ENCODE peak calls at places on chromosomes 13 and 19, in eight cellular contexts. One of them, this sample, is unnamed.

GRCh38 chr13:91904597-91904996 is 506.2 kb downstream of the GPC5 start:
- DNase-seq in thoracic aorta: no peak
- DNase-seq in CD4-positive, alpha-beta memory T cell: no peak
- DNase-seq in cardiac muscle cell: no peak
- DNase-seq in adipocyte: no peak
- DNase-seq in astrocyte of the spinal cord: peak
- DNase-seq in heart left ventricle: no peak
- DNase-seq in fibroblast of pulmonary artery: peak
- DNase-seq in this sample: no peak

GRCh38 chr13:75352641-75353327 is 129.2 kb downstream of the TBC1D4 start:
- DNase-seq in thoracic aorta: no peak
- DNase-seq in CD4-positive, alpha-beta memory T cell: no peak
- DNase-seq in cardiac muscle cell: no peak
- DNase-seq in adipocyte: no peak
- DNase-seq in astrocyte of the spinal cord: no peak
- DNase-seq in heart left ventricle: no peak
- DNase-seq in fibroblast of pulmonary artery: no peak
- DNase-seq in this sample: no peak

GRCh38 chr13:111210488-111210887 is 95.4 kb downstream of the ARHGEF7 start:
- DNase-seq in thoracic aorta: no peak
- DNase-seq in CD4-positive, alpha-beta memory T cell: no peak
- DNase-seq in cardiac muscle cell: peak
- DNase-seq in adipocyte: peak
- DNase-seq in astrocyte of the spinal cord: peak
- DNase-seq in heart left ventricle: peak
- DNase-seq in fibroblast of pulmonary artery: peak
- DNase-seq in this sample: no peak

GRCh38 chr13:98511435-98511834 is 65.5 kb downstream of the STK24 start:
- DNase-seq in thoracic aorta: no peak
- DNase-seq in CD4-positive, alpha-beta memory T cell: peak
- DNase-seq in cardiac muscle cell: no peak
- DNase-seq in adipocyte: no peak
- DNase-seq in astrocyte of the spinal cord: no peak
- DNase-seq in heart left ventricle: no peak
- DNase-seq in fibroblast of pulmonary artery: no peak
- DNase-seq in this sample: no peak

GRCh38 chr13:91072511-91072910 is 275.0 kb upstream of the MIR17HG start:
- DNase-seq in thoracic aorta: no peak
- DNase-seq in CD4-positive, alpha-beta memory T cell: no peak
- DNase-seq in cardiac muscle cell: no peak
- DNase-seq in adipocyte: no peak
- DNase-seq in astrocyte of the spinal cord: no peak
- DNase-seq in heart left ventricle: no peak
- DNase-seq in fibroblast of pulmonary artery: no peak
- DNase-seq in this sample: no peak

GRCh38 chr19:57111329-57111644 is 8.5 kb upstream of the USP29 start:
- DNase-seq in thoracic aorta: no peak
- DNase-seq in CD4-positive, alpha-beta memory T cell: no peak
- DNase-seq in cardiac muscle cell: no peak
- DNase-seq in adipocyte: no peak
- DNase-seq in astrocyte of the spinal cord: no peak
- DNase-seq in heart left ventricle: no peak
- DNase-seq in fibroblast of pulmonary artery: no peak
- DNase-seq in this sample: no peak

GRCh38 chr13:44425815-44426078 is 52.1 kb downstream of the SERP2 start:
- DNase-seq in thoracic aorta: no peak
- DNase-seq in CD4-positive, alpha-beta memory T cell: no peak
- DNase-seq in cardiac muscle cell: no peak
- DNase-seq in adipocyte: no peak
- DNase-seq in astrocyte of the spinal cord: no peak
- DNase-seq in heart left ventricle: no peak
- DNase-seq in fibroblast of pulmonary artery: no peak
- DNase-seq in this sample: no peak

GRCh38 chr13:90719452-90719851 is 628.0 kb upstream of the MIR17HG start:
- DNase-seq in thoracic aorta: no peak
- DNase-seq in CD4-positive, alpha-beta memory T cell: no peak
- DNase-seq in cardiac muscle cell: peak
- DNase-seq in adipocyte: peak
- DNase-seq in astrocyte of the spinal cord: no peak
- DNase-seq in heart left ventricle: no peak
- DNase-seq in fibroblast of pulmonary artery: peak
- DNase-seq in this sample: no peak

GRCh38 chr19:46630806-46631205 is 5.2 kb downstream of the GNG8 start:
- DNase-seq in thoracic aorta: no peak
- DNase-seq in CD4-positive, alpha-beta memory T cell: no peak
- DNase-seq in cardiac muscle cell: no peak
- DNase-seq in adipocyte: no peak
- DNase-seq in astrocyte of the spinal cord: no peak
- DNase-seq in heart left ventricle: no peak
- DNase-seq in fibroblast of pulmonary artery: no peak
- DNase-seq in this sample: no peak

GRCh38 chr19:30070970-30071632 is 129.1 kb downstream of the URI1 start:
- DNase-seq in thoracic aorta: no peak
- DNase-seq in CD4-positive, alpha-beta memory T cell: no peak
- DNase-seq in cardiac muscle cell: no peak
- DNase-seq in adipocyte: no peak
- DNase-seq in astrocyte of the spinal cord: no peak
- DNase-seq in heart left ventricle: peak
- DNase-seq in fibroblast of pulmonary artery: no peak
- DNase-seq in this sample: no peak

GRCh38 chr19:47901370-47901769 is 15.3 kb upstream of the SULT2A1 start:
- DNase-seq in thoracic aorta: no peak
- DNase-seq in CD4-positive, alpha-beta memory T cell: no peak
- DNase-seq in cardiac muscle cell: no peak
- DNase-seq in adipocyte: no peak
- DNase-seq in astrocyte of the spinal cord: no peak
- DNase-seq in heart left ventricle: no peak
- DNase-seq in fibroblast of pulmonary artery: no peak
- DNase-seq in this sample: no peak

GRCh38 chr19:6890421-6890913 is 3.1 kb downstream of the ADGRE1 start:
- DNase-seq in thoracic aorta: no peak
- DNase-seq in CD4-positive, alpha-beta memory T cell: peak
- DNase-seq in cardiac muscle cell: no peak
- DNase-seq in adipocyte: no peak
- DNase-seq in astrocyte of the spinal cord: no peak
- DNase-seq in heart left ventricle: no peak
- DNase-seq in fibroblast of pulmonary artery: no peak
- DNase-seq in this sample: peak

GRCh38 chr19:43711751-43712355 is 4.0 kb upstream of the IRGC start:
- DNase-seq in thoracic aorta: no peak
- DNase-seq in CD4-positive, alpha-beta memory T cell: no peak
- DNase-seq in cardiac muscle cell: no peak
- DNase-seq in adipocyte: no peak
- DNase-seq in astrocyte of the spinal cord: no peak
- DNase-seq in heart left ventricle: no peak
- DNase-seq in fibroblast of pulmonary artery: no peak
- DNase-seq in this sample: no peak

GRCh38 chr19:43718627-43719377 is 2.9 kb downstream of the IRGC start:
- DNase-seq in thoracic aorta: no peak
- DNase-seq in CD4-positive, alpha-beta memory T cell: no peak
- DNase-seq in cardiac muscle cell: no peak
- DNase-seq in adipocyte: no peak
- DNase-seq in astrocyte of the spinal cord: no peak
- DNase-seq in heart left ventricle: no peak
- DNase-seq in fibroblast of pulmonary artery: no peak
- DNase-seq in this sample: no peak

GRCh38 chr19:43715776-43716175 is at the start of gene IRGC:
- DNase-seq in thoracic aorta: no peak
- DNase-seq in CD4-positive, alpha-beta memory T cell: no peak
- DNase-seq in cardiac muscle cell: no peak
- DNase-seq in adipocyte: no peak
- DNase-seq in astrocyte of the spinal cord: no peak
- DNase-seq in heart left ventricle: no peak
- DNase-seq in fibroblast of pulmonary artery: no peak
- DNase-seq in this sample: no peak

GRCh38 chr19:43708716-43709115 is 7.2 kb upstream of the IRGC start:
- DNase-seq in thoracic aorta: no peak
- DNase-seq in CD4-positive, alpha-beta memory T cell: no peak
- DNase-seq in cardiac muscle cell: no peak
- DNase-seq in adipocyte: no peak
- DNase-seq in astrocyte of the spinal cord: no peak
- DNase-seq in heart left ventricle: no peak
- DNase-seq in fibroblast of pulmonary artery: no peak
- DNase-seq in this sample: no peak

GRCh38 chr19:43713208-43713607 is 2.7 kb upstream of the IRGC start:
- DNase-seq in thoracic aorta: no peak
- DNase-seq in CD4-positive, alpha-beta memory T cell: no peak
- DNase-seq in cardiac muscle cell: no peak
- DNase-seq in adipocyte: no peak
- DNase-seq in astrocyte of the spinal cord: no peak
- DNase-seq in heart left ventricle: no peak
- DNase-seq in fibroblast of pulmonary artery: no peak
- DNase-seq in this sample: no peak
- H3K4me3 ChIP-seq in thoracic aorta: no peak
- H3K4me3 ChIP-seq in CD4-positive, alpha-beta memory T cell: no peak
- H3K4me3 ChIP-seq in cardiac muscle cell: no peak
- H3K4me3 ChIP-seq in adipocyte: no peak
- H3K4me3 ChIP-seq in astrocyte of the spinal cord: no peak
- H3K4me3 ChIP-seq in heart left ventricle: no peak
- H3K4me3 ChIP-seq in fibroblast of pulmonary artery: no peak
- H3K4me3 ChIP-seq in this sample: no peak

GRCh38 chr13:67223742-67224141 is 6.4 kb downstream of the PCDH9 start:
- DNase-seq in thoracic aorta: no peak
- DNase-seq in CD4-positive, alpha-beta memory T cell: no peak
- DNase-seq in cardiac muscle cell: no peak
- DNase-seq in adipocyte: peak
- DNase-seq in astrocyte of the spinal cord: no peak
- DNase-seq in heart left ventricle: no peak
- DNase-seq in fibroblast of pulmonary artery: peak
- DNase-seq in this sample: no peak
- H3K4me3 ChIP-seq in thoracic aorta: peak
- H3K4me3 ChIP-seq in CD4-positive, alpha-beta memory T cell: no peak
- H3K4me3 ChIP-seq in cardiac muscle cell: no peak
- H3K4me3 ChIP-seq in adipocyte: peak
- H3K4me3 ChIP-seq in astrocyte of the spinal cord: peak
- H3K4me3 ChIP-seq in heart left ventricle: peak
- H3K4me3 ChIP-seq in fibroblast of pulmonary artery: peak
- H3K4me3 ChIP-seq in this sample: no peak

DNA sequence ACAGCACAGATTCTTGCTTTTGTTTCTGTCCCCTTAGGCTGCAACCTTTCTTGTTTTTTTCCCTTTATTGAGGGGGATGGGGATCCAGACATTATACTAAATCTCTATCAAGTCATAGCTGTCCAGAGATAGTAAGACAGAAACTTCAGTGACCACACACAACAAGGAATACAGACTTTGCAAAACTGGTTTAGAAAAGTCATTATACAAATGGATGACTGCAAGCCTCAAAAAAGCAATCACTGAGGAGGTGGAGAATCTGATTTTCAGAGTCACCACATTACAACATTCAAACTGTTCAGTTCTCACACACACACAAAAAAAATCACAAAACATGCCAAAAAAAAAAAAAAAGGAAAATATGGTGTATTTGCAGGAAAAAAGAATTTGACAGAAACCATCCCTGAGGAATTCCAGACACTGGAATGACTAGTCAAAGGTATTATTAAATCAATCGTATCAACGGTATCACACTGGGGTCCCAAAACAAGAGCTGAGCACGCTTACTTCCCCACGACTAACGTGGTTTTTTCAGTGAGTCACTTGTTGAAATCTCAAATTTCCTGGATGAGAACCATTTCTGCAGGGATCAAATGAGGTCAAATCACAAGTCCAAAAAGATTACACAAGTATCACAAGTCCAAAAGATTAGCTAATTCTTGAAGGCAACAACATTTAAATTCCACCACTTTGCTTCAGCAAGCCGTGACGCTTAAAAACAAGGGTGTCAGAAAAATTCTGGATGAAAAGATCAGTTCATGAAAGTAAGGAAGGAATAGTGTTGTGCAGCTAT is 41.2 kb downstream of the USP12 start:
- DNase-seq in thoracic aorta: no peak
- DNase-seq in CD4-positive, alpha-beta memory T cell: no peak
- DNase-seq in cardiac muscle cell: peak
- DNase-seq in adipocyte: no peak
- DNase-seq in astrocyte of the spinal cord: peak
- DNase-seq in heart left ventricle: no peak
- DNase-seq in fibroblast of pulmonary artery: peak
- DNase-seq in this sample: no peak
- H3K4me3 ChIP-seq in thoracic aorta: peak
- H3K4me3 ChIP-seq in CD4-positive, alpha-beta memory T cell: no peak
- H3K4me3 ChIP-seq in cardiac muscle cell: no peak
- H3K4me3 ChIP-seq in adipocyte: peak
- H3K4me3 ChIP-seq in astrocyte of the spinal cord: no peak
- H3K4me3 ChIP-seq in heart left ventricle: no peak
- H3K4me3 ChIP-seq in fibroblast of pulmonary artery: no peak
- H3K4me3 ChIP-seq in this sample: no peak

GRCh38 chr19:872266-872951 is 12.9 kb downstream of the CFD start:
- DNase-seq in thoracic aorta: no peak
- DNase-seq in CD4-positive, alpha-beta memory T cell: peak
- DNase-seq in cardiac muscle cell: peak
- DNase-seq in adipocyte: peak
- DNase-seq in astrocyte of the spinal cord: peak
- DNase-seq in heart left ventricle: peak
- DNase-seq in fibroblast of pulmonary artery: peak
- DNase-seq in this sample: peak

GRCh38 chr19:870963-871401 is 11.5 kb downstream of the CFD start:
- DNase-seq in thoracic aorta: no peak
- DNase-seq in CD4-positive, alpha-beta memory T cell: no peak
- DNase-seq in cardiac muscle cell: peak
- DNase-seq in adipocyte: no peak
- DNase-seq in astrocyte of the spinal cord: peak
- DNase-seq in heart left ventricle: peak
- DNase-seq in fibroblast of pulmonary artery: no peak
- DNase-seq in this sample: no peak

GRCh38 chr19:870314-870713 is 10.8 kb downstream of the CFD start:
- DNase-seq in thoracic aorta: no peak
- DNase-seq in CD4-positive, alpha-beta memory T cell: no peak
- DNase-seq in cardiac muscle cell: no peak
- DNase-seq in adipocyte: no peak
- DNase-seq in astrocyte of the spinal cord: no peak
- DNase-seq in heart left ventricle: no peak
- DNase-seq in fibroblast of pulmonary artery: no peak
- DNase-seq in this sample: no peak

GRCh38 chr19:873084-874019 is 13.9 kb downstream of the CFD start:
- DNase-seq in thoracic aorta: no peak
- DNase-seq in CD4-positive, alpha-beta memory T cell: peak
- DNase-seq in cardiac muscle cell: peak
- DNase-seq in adipocyte: peak
- DNase-seq in astrocyte of the spinal cord: no peak
- DNase-seq in heart left ventricle: no peak
- DNase-seq in fibroblast of pulmonary artery: peak
- DNase-seq in this sample: peak

DNA sequence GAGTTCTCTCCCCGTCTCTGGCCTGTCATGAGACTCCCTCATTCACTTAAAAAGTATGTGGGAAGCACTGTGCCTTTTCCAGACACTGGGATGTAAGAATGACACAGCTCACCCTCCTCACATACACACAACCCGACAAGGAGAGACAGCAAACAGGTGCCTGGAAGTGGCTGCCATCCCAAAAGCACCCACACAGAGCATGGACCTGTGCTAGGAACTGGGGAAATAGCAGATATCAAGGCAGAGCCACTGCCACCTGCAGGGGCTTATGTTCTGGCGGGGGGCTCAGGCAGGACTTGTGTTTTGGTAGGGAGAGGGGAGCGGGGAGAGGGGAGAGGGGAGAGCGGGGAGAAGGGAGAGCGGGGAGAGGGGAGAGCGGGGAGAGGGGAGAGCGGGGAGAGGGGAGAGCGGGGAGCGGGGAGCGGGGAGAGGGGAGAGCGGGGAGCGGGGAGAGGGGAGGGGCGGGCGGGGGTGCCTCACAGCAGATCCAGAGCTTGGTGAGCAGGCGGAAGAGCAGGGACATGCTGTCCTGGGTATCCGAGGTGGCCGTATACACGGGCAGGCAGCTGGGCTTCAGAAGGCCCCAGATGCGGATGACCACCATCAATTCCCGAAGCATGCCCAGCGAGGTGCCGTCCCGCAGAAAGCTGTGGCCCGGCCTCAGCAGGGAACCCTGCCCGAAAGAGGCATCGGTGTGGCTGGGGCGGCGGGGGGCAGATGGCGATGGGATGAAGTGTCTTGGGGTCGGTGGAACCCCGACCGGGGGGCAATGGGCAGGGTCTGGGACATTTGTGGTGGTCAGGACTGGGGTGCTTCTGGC is 12.2 kb downstream of the CFD start:
- DNase-seq in thoracic aorta: no peak
- DNase-seq in CD4-positive, alpha-beta memory T cell: no peak
- DNase-seq in cardiac muscle cell: peak
- DNase-seq in adipocyte: peak
- DNase-seq in astrocyte of the spinal cord: no peak
- DNase-seq in heart left ventricle: no peak
- DNase-seq in fibroblast of pulmonary artery: no peak
- DNase-seq in this sample: no peak
- H3K4me3 ChIP-seq in thoracic aorta: no peak
- H3K4me3 ChIP-seq in CD4-positive, alpha-beta memory T cell: no peak
- H3K4me3 ChIP-seq in cardiac muscle cell: no peak
- H3K4me3 ChIP-seq in adipocyte: no peak
- H3K4me3 ChIP-seq in astrocyte of the spinal cord: no peak
- H3K4me3 ChIP-seq in heart left ventricle: no peak
- H3K4me3 ChIP-seq in fibroblast of pulmonary artery: no peak
- H3K4me3 ChIP-seq in this sample: peak

This sample was measured in Jurkat, Clone E6-1.